ENCODE peak calls at places on chromosome 3, in five cellular contexts. G, N, Q, E and P are unnamed samples.
A peak's percentile ranks its signal among the peaks of the same experiment; 100 is the strongest.

GRCh38 chr3:33438871-33439270 is 1.3 kb downstream of the UBP1 start:
- DNase-seq in G (no peak), N (peak; percentile 33), Q (peak; percentile 37), E (peak; percentile 21), P (no peak)

GRCh38 chr3:10941972-10942371 is 50.6 kb upstream of the SLC6A1 start:
- DNase-seq in G (no peak), N (no peak), Q (peak; percentile 51), E (no peak), P (peak; percentile 42)

GRCh38 chr3:133759740-133760069 is 13.5 kb downstream of the TF start:
- DNase-seq in G (no peak), N (no peak), Q (no peak), E (no peak), P (no peak)

GRCh38 chr3:187912007-187912406 is 166.7 kb upstream of the BCL6 start:
- DNase-seq in G (no peak), N (no peak), Q (no peak), E (no peak), P (no peak)

GRCh38 chr3:60076307-60076706 is 1026.5 kb upstream of the CFAP20DC start:
- DNase-seq in G (no peak), N (no peak), Q (no peak), E (no peak), P (no peak)

GRCh38 chr3:154111365-154111764 is 9.8 kb upstream of the ARHGEF26 start:
- DNase-seq in G (no peak), N (no peak), Q (no peak), E (no peak), P (no peak)

GRCh38 chr3:94159062-94159726 is 96.3 kb downstream of the NSUN3 start:
- DNase-seq in G (no peak), N (no peak), Q (peak; percentile 14), E (peak; percentile 4), P (peak; percentile 52)

GRCh38 chr3:40427045-40427669 is 30.0 kb upstream of the RPL14 start:
- DNase-seq in G (no peak), N (no peak), Q (peak; percentile 22), E (no peak), P (peak; percentile 3)

GRCh38 chr3:156211583-156211982 is 91.2 kb downstream of the KCNAB1 start:
- DNase-seq in G (no peak), N (no peak), Q (peak; percentile 87), E (peak; percentile 68), P (no peak)

GRCh38 chr3:29335438-29335837 is 54.6 kb downstream of the RBMS3 start:
- DNase-seq in G (peak; percentile 6), N (peak; percentile 98), Q (peak; percentile 38), E (peak; percentile 98), P (peak; percentile 97)

GRCh38 chr3:123480428-123480827 is 31.5 kb upstream of the ADCY5 start:
- DNase-seq in G (no peak), N (no peak), Q (no peak), E (no peak), P (no peak)

GRCh38 chr3:53102601-53103147 is 27.6 kb downstream of the RFT1 start:
- DNase-seq in G (no peak), N (no peak), Q (peak; percentile 17), E (no peak), P (no peak)

GRCh38 chr3:32399030-32399620 is 7.5 kb downstream of the CMTM7 start:
- DNase-seq in G (peak; percentile 51), N (peak; percentile 61), Q (peak; percentile 86), E (peak; percentile 60), P (peak; percentile 68)

GRCh38 chr3:151537751-151538150 is 76.9 kb upstream of the IGSF10 start:
- DNase-seq in G (no peak), N (no peak), Q (no peak), E (peak; percentile 13), P (no peak)

GRCh38 chr3:4776980-4777581 is 202.2 kb upstream of the BHLHE40 start:
- DNase-seq in G (no peak), N (peak; percentile 65), Q (peak; percentile 26), E (no peak), P (no peak)

GRCh38 chr3:134516905-134517304 is 31.0 kb downstream of the CEP63 start:
- DNase-seq in G (no peak), N (peak; percentile 34), Q (peak; percentile 47), E (no peak), P (no peak)

GRCh38 chr3:25903371-25903770 is 113.5 kb downstream of the OXSM start:
- DNase-seq in G (no peak), N (no peak), Q (no peak), E (no peak), P (no peak)

GRCh38 chr3:123064914-123065313 is 1.9 kb upstream of the PDIA5 start:
- DNase-seq in G (no peak), N (no peak), Q (no peak), E (no peak), P (no peak)

GRCh38 chr3:28745436-28745835 is 396.8 kb upstream of the AZI2 start:
- DNase-seq in G (no peak), N (peak; percentile 15), Q (peak; percentile 5), E (no peak), P (no peak)

GRCh38 chr3:50656417-50657195 is 18.1 kb upstream of the DOCK3 start:
- DNase-seq in G (no peak), N (no peak), Q (no peak), E (no peak), P (peak; percentile 61)

GRCh38 chr3:141426404-141427034 is 58.2 kb downstream of the ZBTB38 start:
- DNase-seq in G (no peak), N (peak; percentile 84), Q (no peak), E (peak; percentile 79), P (peak; percentile 52)

GRCh38 chr3:7917443-7918151 is 584.0 kb upstream of the LMCD1 start:
- DNase-seq in G (no peak), N (no peak), Q (no peak), E (no peak), P (no peak)

GRCh38 chr3:24475945-24476344 is 18.7 kb downstream of the THRB start:
- DNase-seq in G (no peak), N (peak; percentile 19), Q (peak; percentile 28), E (no peak), P (peak; percentile 39)

GRCh38 chr3:176759815-176760506 is 437.3 kb downstream of the TBL1XR1 start:
- DNase-seq in G (no peak), N (no peak), Q (no peak), E (no peak), P (no peak)

GRCh38 chr3:99637381-99638111 is 848 bp upstream of the COL8A1 start:
- DNase-seq in G (peak; percentile 24), N (peak; percentile 78), Q (peak; percentile 36), E (peak; percentile 90), P (peak; percentile 56)

GRCh38 chr3:40713795-40714194 is 189.0 kb downstream of the ZNF621 start:
- DNase-seq in G (no peak), N (no peak), Q (no peak), E (no peak), P (peak; percentile 52)

GRCh38 chr3:3068358-3068881 is 41.8 kb downstream of the IL5RA start:
- DNase-seq in G (no peak), N (no peak), Q (no peak), E (no peak), P (no peak)

GRCh38 chr3:178056868-178057267 is 479.4 kb upstream of the KCNMB2 start:
- DNase-seq in G (no peak), N (no peak), Q (peak; percentile 10), E (peak; percentile 45), P (no peak)

GRCh38 chr3:62134061-62134496 is 239.3 kb downstream of the FEZF2 start:
- DNase-seq in G (no peak), N (no peak), Q (no peak), E (peak; percentile 8), P (no peak)

GRCh38 chr3:111871809-111872623 is 13.0 kb downstream of the PHLDB2 start:
- DNase-seq in G (no peak), N (no peak), Q (no peak), E (no peak), P (peak; percentile 45)

GRCh38 chr3:30124435-30125390 is 481.7 kb upstream of the TGFBR2 start:
- DNase-seq in G (no peak), N (no peak), Q (no peak), E (peak; percentile 68), P (peak; percentile 76)

GRCh38 chr3:27791956-27792355 is 69.8 kb upstream of the EOMES start:
- DNase-seq in G (no peak), N (no peak), Q (no peak), E (no peak), P (no peak)

GRCh38 chr3:17195192-17195611 is 310.4 kb downstream of the PLCL2 start:
- DNase-seq in G (no peak), N (peak; percentile 30), Q (no peak), E (peak; percentile 29), P (peak; percentile 65)

GRCh38 chr3:45105855-45106655 is 40.1 kb downstream of the CDCP1 start:
- DNase-seq in G (no peak), N (peak; percentile 98), Q (no peak), E (peak; percentile 94), P (no peak)
- H3K9ac ChIP-seq in G (no peak overlapping the region), N (peak overlapping the region; percentile 79), Q (no peak overlapping the region), E (no peak overlapping the region), P (no peak overlapping the region)

GRCh38 chr3:180678231-180678630 is 1.1 kb downstream of the CCDC39 start:
- DNase-seq in G (no peak), N (no peak), Q (no peak), E (no peak), P (no peak)
- H4K8ac ChIP-seq in G (no peak overlapping the region), N (no peak overlapping the region), Q (no peak overlapping the region), E (no peak overlapping the region), P (no peak overlapping the region)

DNA sequence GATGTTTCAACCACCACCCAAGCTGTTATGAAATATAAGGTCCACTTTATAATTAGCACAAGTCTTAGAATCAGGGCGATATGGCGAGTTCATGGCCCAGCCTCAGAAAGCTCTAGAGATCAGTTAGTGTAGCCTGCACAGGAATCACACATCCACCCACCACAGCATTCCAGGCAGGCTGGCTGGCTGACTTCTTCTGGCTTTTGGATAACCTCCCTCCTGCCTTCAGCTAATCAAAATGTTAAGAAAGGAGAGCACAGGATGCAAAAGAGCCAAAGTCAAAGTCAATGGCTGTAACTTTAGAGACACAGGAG is 15.3 kb downstream of the SH3BP5 start:
- DNase-seq in G (no peak), N (no peak), Q (no peak), E (peak; percentile 57), P (peak; percentile 52)
- H3K4me3 ChIP-seq in G (no peak overlapping the region), N (no peak overlapping the region), Q (no peak overlapping the region), E (no peak overlapping the region), P (no peak overlapping the region)

GRCh38 chr3:121997372-121997771 is 24.7 kb downstream of the ILDR1 start:
- DNase-seq in G (no peak), N (no peak), Q (no peak), E (no peak), P (no peak)
- H3K9ac ChIP-seq in G (no peak overlapping the region), N (no peak overlapping the region), Q (no peak overlapping the region), E (no peak overlapping the region), P (no peak overlapping the region)